ENCODE peak calls at places on chromosomes 5 and 9, in four cellular contexts. C is GM12878, G is SK-N-SH, R is HepG2. Q is an unnamed sample.

GRCh38 chr9:114612272-114612923 is 1.3 kb downstream of the TMEM268 start:
- DNase-seq in C (no peak), G (peak; percentile 37), R (no peak), Q (no peak)

GRCh38 chr9:112072721-112073553 is 102.2 kb downstream of the SUSD1 start:
- DNase-seq in C (no peak), G (no peak), R (no peak), Q (no peak)

GRCh38 chr9:75039006-75039405 is 10.9 kb upstream of the CARNMT1 start:
- DNase-seq in C (no peak), G (no peak), R (no peak), Q (no peak)

GRCh38 chr5:72516916-72517315 is 9.7 kb upstream of the ZNF366 start:
- DNase-seq in C (no peak), G (no peak), R (no peak), Q (no peak)

GRCh38 chr9:124885551-124885950 is 23.6 kb downstream of the ARPC5L start:
- DNase-seq in C (no peak), G (no peak), R (no peak), Q (no peak)

GRCh38 chr5:124948754-124949275 is 202.4 kb upstream of the ZNF608 start:
- DNase-seq in C (no peak), G (no peak), R (no peak), Q (no peak)

GRCh38 chr5:58259685-58260152 is 200.2 kb downstream of the PLK2 start:
- DNase-seq in C (no peak), G (no peak), R (peak; percentile 3), Q (no peak)

GRCh38 chr5:54309751-54310432 is 481 bp downstream of the ARL15 start:
- DNase-seq in C (no peak), G (no peak), R (no peak), Q (peak; percentile 18)

GRCh38 chr5:60529001-60529400 is 171.0 kb downstream of the DEPDC1B start:
- DNase-seq in C (no peak), G (no peak), R (no peak), Q (no peak)

GRCh38 chr5:60522299-60522915 is 177.6 kb downstream of the DEPDC1B start:
- DNase-seq in C (peak; percentile 87), G (peak; percentile 20), R (no peak), Q (no peak)

GRCh38 chr5:60521379-60522298 is 178.3 kb downstream of the DEPDC1B start:
- DNase-seq in C (peak; percentile 56), G (no peak), R (no peak), Q (no peak)

GRCh38 chr5:60520451-60521210 is 179.3 kb downstream of the DEPDC1B start:
- DNase-seq in C (no peak), G (no peak), R (no peak), Q (no peak)

DNA sequence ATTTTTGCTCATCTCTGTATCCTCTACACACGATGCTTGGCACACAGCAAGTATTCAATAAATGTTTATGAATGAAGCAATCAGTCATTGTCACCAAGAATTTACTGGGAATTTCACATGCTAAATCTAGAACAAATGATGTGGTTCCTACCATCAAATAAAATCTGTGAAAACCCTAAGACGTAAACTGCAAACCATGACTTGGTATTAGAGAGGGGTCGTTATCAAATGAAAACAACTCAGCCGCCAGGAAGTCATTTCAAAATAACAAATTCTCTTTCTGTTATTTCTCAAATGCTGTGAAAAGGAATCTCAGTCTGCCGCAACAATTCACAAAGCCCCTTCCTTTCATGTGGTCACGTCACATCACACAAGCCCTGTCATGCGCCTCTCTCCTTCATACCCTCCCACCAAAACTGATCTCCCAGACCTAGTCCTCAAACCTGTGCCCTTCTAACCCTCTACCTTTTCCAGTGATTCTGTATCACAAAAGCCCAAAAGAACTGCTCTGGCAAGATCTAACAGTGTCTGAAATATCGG is 173.6 kb downstream of the DEPDC1B start:
- DNase-seq in C (no peak), G (no peak), R (no peak), Q (no peak)
- H3K27ac ChIP-seq in C (no peak overlapping the region), G (no peak overlapping the region), R (no peak overlapping the region), Q (no peak overlapping the region)

GRCh38 chr5:133113331-133114061 is 61.7 kb downstream of the HSPA4 start:
- DNase-seq in C (no peak), G (no peak), R (no peak), Q (no peak)
- TF ChIP-seq REST in C (no peak), G (no peak), R (no peak), Q (no peak)

DNA sequence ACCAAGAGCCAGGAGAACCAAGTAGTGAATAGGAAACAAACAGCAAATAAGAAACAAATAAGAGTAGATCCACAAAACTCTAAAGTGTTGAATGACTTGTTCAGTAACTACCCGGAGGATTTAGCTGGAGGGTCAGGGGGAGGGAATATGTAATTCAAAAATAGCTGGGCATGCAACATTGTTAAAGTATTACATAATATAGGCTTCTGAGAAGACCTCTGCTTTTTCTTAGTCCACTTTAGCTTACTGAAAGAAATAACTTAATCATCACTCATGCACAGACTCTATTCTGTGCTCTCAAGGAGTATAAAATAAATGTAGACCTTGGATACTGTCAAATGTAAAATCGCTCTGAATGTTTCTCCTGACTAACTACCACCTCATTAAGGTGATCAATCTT is 183.2 kb upstream of the POU5F2 start:
- DNase-seq in C (no peak), G (no peak), R (no peak), Q (no peak)
- TF ChIP-seq GABPA in C (no peak), G (no peak), R (no peak), Q (no peak)

GRCh38 chr9:131436386-131436785 is 42.5 kb downstream of the PRRC2B start:
- DNase-seq in C (no peak), G (no peak), R (no peak), Q (no peak)
- H3K27ac ChIP-seq in C (no peak overlapping the region), G (no peak overlapping the region), R (no peak overlapping the region), Q (no peak overlapping the region)

DNA sequence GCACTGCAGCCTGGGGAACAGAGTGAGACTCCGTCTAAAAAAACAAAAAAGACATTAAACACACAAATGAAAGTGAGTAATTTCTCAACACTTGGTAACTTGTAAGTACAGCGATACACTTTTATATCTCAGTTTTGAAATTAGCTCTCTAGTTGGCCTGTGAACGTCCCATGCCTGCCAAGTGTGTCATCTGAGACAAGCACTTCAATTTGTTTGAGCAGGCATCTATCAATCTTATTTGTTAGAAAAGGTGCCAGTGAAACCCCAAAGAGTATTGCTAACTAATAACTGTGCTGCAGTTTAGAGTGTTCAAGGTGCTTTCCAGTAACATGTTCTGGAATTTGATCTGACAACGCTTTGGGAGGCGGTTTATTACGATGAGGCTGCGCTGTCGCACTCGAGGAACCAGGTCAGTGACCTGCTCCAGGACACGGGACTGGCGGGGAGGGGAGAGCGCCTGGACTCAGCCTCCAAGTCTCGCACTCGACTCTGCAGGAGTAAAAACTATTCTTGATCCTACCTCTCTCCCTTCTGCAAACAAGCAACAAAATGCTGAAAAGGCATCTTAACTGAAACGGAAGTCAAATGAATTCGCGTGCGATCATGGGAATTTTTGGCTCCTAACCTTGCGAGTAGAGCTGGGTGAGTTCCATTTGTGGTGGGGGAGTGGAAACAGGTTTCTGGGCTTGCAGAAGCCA is 1.1 kb upstream of the SPIN1 start:
- DNase-seq in C (no peak), G (no peak), R (peak; percentile 18), Q (peak; percentile 52)
- TF ChIP-seq REST in C (no peak), G (no peak), R (no peak), Q (no peak)

GRCh38 chr5:68171101-68171558 is 44.4 kb upstream of the PIK3R1 start:
- DNase-seq in C (no peak), G (no peak), R (no peak), Q (no peak)
- TF ChIP-seq GABPA in C (no peak), G (no peak), R (no peak), Q (no peak)

GRCh38 chr5:141095263-141095641 is 837 bp downstream of the PCDHB2 start:
- DNase-seq in C (no peak), G (no peak), R (no peak), Q (no peak)

GRCh38 chr5:141100243-141100805 is at the start of gene PCDHB3:
- DNase-seq in C (no peak), G (peak; percentile 79), R (peak; percentile 21), Q (peak; percentile 21)

GRCh38 chr5:141094481-141095262 is at the start of gene PCDHB2:
- DNase-seq in C (no peak), G (peak; percentile 42), R (peak; percentile 79), Q (no peak)
- H3K27ac ChIP-seq in C (no peak within 1 kb of the TSS), G (no peak within 1 kb of the TSS), R (peak within 1 kb of the TSS; percentile 56), Q (no peak within 1 kb of the TSS)

Q was measured in HL-60.